ENCODE peak calls at places on chromosomes 3 and 15, in six cellular contexts. H is caudate nucleus; F is stimulated activated CD8-positive, alpha-beta memory T cell treated with anti-CD3 and anti-CD28 coated beads, Interleukin-4, amount 100 ng/mL, for 48 hours; S is activated T-helper 2 cell treated with anti-CD3 and anti-CD28 coated beads, Interferon-gamma antibody, Interleukin-2, Interleukin-4, amounts not matched to agents 10 μg/mL and 5 μg/mL and 100 μg/mL, durations not matched to agents 14 hours and 24 hours and 36 hours; G is substantia nigra; B is left cardiac atrium. D is an unnamed sample.

GRCh38 chr15:31552482-31553099 is 226.0 kb downstream of the KLF13 start:
- DNase-seq in H (no peak), F (no peak), S (no peak), G (no peak), B (no peak), D (no peak)

GRCh38 chr3:31185004-31185357 is 290.5 kb upstream of the GADL1 start:
- DNase-seq in H (no peak), F (no peak), S (no peak), G (no peak), B (no peak), D (no peak)

GRCh38 chr15:71545923-71546322 is 264.4 kb upstream of the NR2E3 start:
- DNase-seq in H (no peak), F (no peak), S (no peak), G (no peak), B (no peak), D (no peak)

GRCh38 chr15:72770673-72771328 is 12.8 kb downstream of the ADPGK start:
- DNase-seq in H (no peak), F (no peak), S (no peak), G (no peak), B (no peak), D (no peak)

GRCh38 chr3:67593761-67594234 is 60.6 kb downstream of the SUCLG2 start:
- DNase-seq in H (no peak), F (no peak), S (no peak), G (no peak), B (no peak), D (no peak)

GRCh38 chr3:3699816-3700633 is 99.2 kb upstream of the LRRN1 start:
- DNase-seq in H (no peak), F (no peak), S (no peak), G (no peak), B (no peak), D (no peak)

GRCh38 chr15:70170096-70170699 is 72.5 kb upstream of the TLE3 start:
- DNase-seq in H (no peak), F (no peak), S (no peak), G (no peak), B (no peak), D (no peak)

GRCh38 chr3:190036631-190037030 is 84.1 kb downstream of the P3H2 start:
- DNase-seq in H (no peak), F (no peak), S (no peak), G (no peak), B (no peak), D (no peak)

GRCh38 chr3:189270248-189270832 is 98.6 kb downstream of the TPRG1 start:
- DNase-seq in H (no peak), F (peak), S (peak), G (no peak), B (peak), D (peak)

GRCh38 chr3:53114412-53115074 is 15.7 kb downstream of the RFT1 start:
- DNase-seq in H (no peak), F (peak), S (no peak), G (no peak), B (no peak), D (no peak)

GRCh38 chr3:107068980-107069379 is 308.3 kb upstream of the CCDC54 start:
- DNase-seq in H (peak), F (no peak), S (no peak), G (no peak), B (no peak), D (no peak)

GRCh38 chr15:39114690-39115378 is 466.0 kb upstream of the THBS1 start:
- DNase-seq in H (no peak), F (no peak), S (no peak), G (no peak), B (no peak), D (no peak)

GRCh38 chr15:68672781-68673205 is 94.0 kb downstream of the CORO2B start:
- DNase-seq in H (no peak), F (no peak), S (no peak), G (no peak), B (no peak), D (no peak)

GRCh38 chr3:149605902-149606301 is 51.9 kb downstream of the WWTR1 start:
- DNase-seq in H (no peak), F (no peak), S (no peak), G (no peak), B (no peak), D (no peak)

GRCh38 chr3:16060945-16061344 is 113.5 kb upstream of the GALNT15 start:
- DNase-seq in H (no peak), F (no peak), S (no peak), G (no peak), B (peak), D (no peak)

GRCh38 chr15:63938486-63939061 is 104.8 kb upstream of the HERC1 start:
- DNase-seq in H (no peak), F (peak), S (no peak), G (no peak), B (no peak), D (no peak)

GRCh38 chr3:54954516-54954915 is 26.7 kb upstream of the LRTM1 start:
- DNase-seq in H (no peak), F (no peak), S (no peak), G (no peak), B (no peak), D (no peak)

GRCh38 chr3:69020424-69020823 is 6.9 kb upstream of the EOGT start:
- DNase-seq in H (no peak), F (no peak), S (no peak), G (no peak), B (no peak), D (no peak)